ENCODE peak calls at places on chromosomes 1 and 21, in nine cellular contexts. Q, L, J, O, V, R, S, G and Z are unnamed samples. For H3K4me1 and H3K9me3, the result is how much of the 10 kb centered on the place peaks cover.

GRCh38 chr1:110292327-110292741 is 46.8 kb upstream of the RBM15 start:
- DNase-seq in Q (peak), L (no peak), J (peak), O (no peak), V (no peak), R (no peak), S (no peak), G (no peak), Z (no peak)

GRCh38 chr1:187313115-187313514 is 484.4 kb downstream of the PLA2G4A start:
- DNase-seq in Q (no peak), L (no peak), J (no peak), O (no peak), V (no peak), R (no peak), S (no peak), G (no peak), Z (no peak)

GRCh38 chr1:53739109-53739681 is at the start of gene GLIS1:
- DNase-seq in Q (peak), L (peak), J (peak), O (peak), V (peak), R (peak), S (no peak), G (peak), Z (peak)

GRCh38 chr1:93938461-93939145 is 29.4 kb upstream of the GCLM start:
- DNase-seq in Q (no peak), L (no peak), J (no peak), O (no peak), V (no peak), R (no peak), S (no peak), G (no peak), Z (no peak)

GRCh38 chr1:187491082-187491720 is 662.5 kb downstream of the PLA2G4A start:
- DNase-seq in Q (peak), L (no peak), J (peak), O (no peak), V (no peak), R (no peak), S (no peak), G (no peak), Z (no peak)

GRCh38 chr1:209409786-209410185 is 173.7 kb upstream of the CAMK1G start:
- DNase-seq in Q (peak), L (no peak), J (peak), O (no peak), V (no peak), R (no peak), S (no peak), G (no peak), Z (no peak)

GRCh38 chr1:226602186-226603029 is 53.8 kb downstream of the STUM start:
- DNase-seq in Q (no peak), L (peak), J (peak), O (peak), V (peak), R (peak), S (no peak), G (no peak), Z (no peak)

GRCh38 chr1:182129398-182129797 is 67.9 kb upstream of the ZNF648 start:
- DNase-seq in Q (no peak), L (no peak), J (no peak), O (no peak), V (no peak), R (no peak), S (no peak), G (no peak), Z (peak)

GRCh38 chr1:156901590-156901900 is 8.0 kb downstream of the PEAR1 start:
- DNase-seq in Q (no peak), L (no peak), J (no peak), O (no peak), V (no peak), R (no peak), S (no peak), G (no peak), Z (no peak)

GRCh38 chr21:45295576-45296365 is 8.1 kb upstream of the POFUT2 start:
- DNase-seq in Q (no peak), L (no peak), J (no peak), O (peak), V (no peak), R (peak), S (no peak), G (no peak), Z (no peak)

GRCh38 chr21:31346256-31346821 is 2.3 kb upstream of the TIAM1 start:
- DNase-seq in Q (no peak), L (no peak), J (no peak), O (no peak), V (no peak), R (no peak), S (no peak), G (no peak), Z (no peak)

GRCh38 chr1:56070601-56071000 is 508.8 kb downstream of the PLPP3 start:
- DNase-seq in Q (no peak), L (no peak), J (no peak), O (no peak), V (no peak), R (no peak), S (no peak), G (no peak), Z (no peak)

GRCh38 chr1:216847385-216848036 is 124.3 kb upstream of the ESRRG start:
- DNase-seq in Q (no peak), L (no peak), J (peak), O (no peak), V (no peak), R (no peak), S (no peak), G (no peak), Z (no peak)

GRCh38 chr1:47866631-47867446 is 130.3 kb downstream of the TRABD2B start:
- DNase-seq in Q (no peak), L (no peak), J (no peak), O (no peak), V (no peak), R (no peak), S (no peak), G (no peak), Z (no peak)

GRCh38 chr1:116239916-116240315 is 128.7 kb downstream of the MAB21L3 start:
- DNase-seq in Q (no peak), L (no peak), J (no peak), O (no peak), V (no peak), R (no peak), S (no peak), G (no peak), Z (no peak)

GRCh38 chr1:207024202-207025143 is 8.1 kb downstream of the C1orf116 start:
- DNase-seq in Q (no peak), L (no peak), J (no peak), O (no peak), V (no peak), R (peak), S (no peak), G (no peak), Z (no peak)

GRCh38 chr1:12165342-12165741 is 1.4 kb upstream of the TNFRSF1B start:
- DNase-seq in Q (no peak), L (no peak), J (peak), O (no peak), V (no peak), R (peak), S (no peak), G (no peak), Z (no peak)

GRCh38 chr1:906532-907420 is 16.9 kb upstream of the SAMD11 start:
- DNase-seq in Q (no peak), L (peak), J (peak), O (peak), V (peak), R (peak), S (no peak), G (peak), Z (peak)

GRCh38 chr1:19042675-19043578 is 86.5 kb upstream of the IFFO2 start:
- DNase-seq in Q (no peak), L (no peak), J (no peak), O (no peak), V (no peak), R (no peak), S (no peak), G (no peak), Z (no peak)

GRCh38 chr1:115815694-115816093 is 25.2 kb downstream of the NHLH2 start:
- DNase-seq in Q (no peak), L (no peak), J (no peak), O (no peak), V (no peak), R (no peak), S (no peak), G (no peak), Z (no peak)

GRCh38 chr1:179058343-179059184 is 23.3 kb upstream of the TOR3A start:
- DNase-seq in Q (no peak), L (no peak), J (no peak), O (no peak), V (no peak), R (no peak), S (no peak), G (no peak), Z (no peak)

GRCh38 chr1:39892611-39893595 is 8.8 kb downstream of the MYCL start:
- DNase-seq in Q (peak), L (no peak), J (peak), O (no peak), V (no peak), R (no peak), S (no peak), G (peak), Z (no peak)

GRCh38 chr1:20358761-20359263 is 68.1 kb downstream of the VWA5B1 start:
- DNase-seq in Q (no peak), L (peak), J (peak), O (no peak), V (no peak), R (peak), S (no peak), G (no peak), Z (peak)

GRCh38 chr1:200542162-200542561 is 78.4 kb downstream of the KIF14 start:
- DNase-seq in Q (no peak), L (no peak), J (no peak), O (no peak), V (no peak), R (no peak), S (no peak), G (no peak), Z (no peak)

GRCh38 chr21:38342734-38343133 is 85.9 kb downstream of the KCNJ15 start:
- DNase-seq in Q (no peak), L (no peak), J (no peak), O (no peak), V (no peak), R (no peak), S (no peak), G (no peak), Z (no peak)

GRCh38 chr21:29305561-29305960 is 6.8 kb downstream of the BACH1 start:
- DNase-seq in Q (no peak), L (no peak), J (no peak), O (no peak), V (no peak), R (no peak), S (no peak), G (no peak), Z (no peak)

GRCh38 chr1:31539329-31539728 is 37.0 kb upstream of the TINAGL1 start:
- DNase-seq in Q (no peak), L (no peak), J (no peak), O (no peak), V (no peak), R (no peak), S (no peak), G (no peak), Z (no peak)

GRCh38 chr1:21229246-21230000 is 52.7 kb upstream of the EIF4G3 start:
- DNase-seq in Q (no peak), L (no peak), J (peak), O (no peak), V (no peak), R (peak), S (no peak), G (no peak), Z (no peak)

GRCh38 chr1:39462074-39462473 is 29.4 kb upstream of the BMP8A start:
- DNase-seq in Q (no peak), L (no peak), J (no peak), O (no peak), V (no peak), R (no peak), S (no peak), G (no peak), Z (no peak)

GRCh38 chr1:65065535-65066378 is 82.2 kb upstream of the AK4 start:
- DNase-seq in Q (peak), L (peak), J (no peak), O (peak), V (peak), R (peak), S (no peak), G (peak), Z (peak)

GRCh38 chr1:16293568-16293967 is 56.6 kb upstream of the CPLANE2 start:
- DNase-seq in Q (no peak), L (no peak), J (no peak), O (no peak), V (no peak), R (no peak), S (no peak), G (no peak), Z (no peak)

GRCh38 chr1:9593492-9594465 is 5.1 kb downstream of the TMEM201 start:
- DNase-seq in Q (no peak), L (peak), J (peak), O (peak), V (peak), R (peak), S (no peak), G (peak), Z (peak)

GRCh38 chr1:109975718-109976117 is 8.8 kb upstream of the AHCYL1 start:
- DNase-seq in Q (no peak), L (no peak), J (peak), O (no peak), V (no peak), R (no peak), S (no peak), G (no peak), Z (no peak)

GRCh38 chr1:52140633-52141512 is 1.0 kb upstream of the ZFYVE9 start:
- DNase-seq in Q (no peak), L (no peak), J (peak), O (no peak), V (no peak), R (no peak), S (no peak), G (no peak), Z (no peak)

GRCh38 chr1:230204852-230205251 is 137.8 kb downstream of the GALNT2 start:
- DNase-seq in Q (no peak), L (no peak), J (no peak), O (no peak), V (no peak), R (peak), S (no peak), G (no peak), Z (peak)

DNA sequence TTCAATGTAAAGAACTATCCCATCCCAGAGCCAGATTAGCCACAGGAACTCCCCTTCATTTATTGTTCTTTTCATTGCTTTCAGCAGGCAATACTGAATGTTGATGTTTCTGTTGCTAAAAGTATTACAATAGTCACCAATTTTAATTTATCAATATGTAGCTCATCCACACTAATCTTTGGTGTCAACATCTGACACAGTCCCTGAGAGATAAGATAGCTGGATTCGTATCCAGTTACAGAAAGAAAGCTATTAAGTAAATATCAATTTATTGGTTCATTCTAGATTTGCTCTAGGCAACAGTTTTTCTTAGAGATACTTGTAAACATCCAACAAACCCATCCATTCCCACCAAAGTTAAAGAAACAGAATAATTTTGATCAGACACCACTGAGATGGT is 4.7 kb downstream of the ADSS2 start:
- DNase-seq in Q (no peak), L (no peak), J (no peak), O (no peak), V (no peak), R (no peak), S (no peak), G (no peak), Z (no peak)
- H3K4me1 ChIP-seq in Q (half or more), L (half or more), J (under half), O (under half), V (under half), R (under half), S (half or more), G (half or more), Z (under half)

GRCh38 chr1:42250164-42250563 is 84.9 kb downstream of the FOXJ3 start:
- DNase-seq in Q (no peak), L (no peak), J (no peak), O (no peak), V (no peak), R (no peak), S (no peak), G (no peak), Z (no peak)

GRCh38 chr1:42251042-42251441 is 84.0 kb downstream of the FOXJ3 start:
- DNase-seq in Q (no peak), L (no peak), J (no peak), O (no peak), V (no peak), R (no peak), S (no peak), G (no peak), Z (no peak)
- H3K9me3 ChIP-seq in Q (under half), L (under half), J (under half), O (under half), V (under half), R (under half), S (under half), G (under half), Z (under half)

DNA sequence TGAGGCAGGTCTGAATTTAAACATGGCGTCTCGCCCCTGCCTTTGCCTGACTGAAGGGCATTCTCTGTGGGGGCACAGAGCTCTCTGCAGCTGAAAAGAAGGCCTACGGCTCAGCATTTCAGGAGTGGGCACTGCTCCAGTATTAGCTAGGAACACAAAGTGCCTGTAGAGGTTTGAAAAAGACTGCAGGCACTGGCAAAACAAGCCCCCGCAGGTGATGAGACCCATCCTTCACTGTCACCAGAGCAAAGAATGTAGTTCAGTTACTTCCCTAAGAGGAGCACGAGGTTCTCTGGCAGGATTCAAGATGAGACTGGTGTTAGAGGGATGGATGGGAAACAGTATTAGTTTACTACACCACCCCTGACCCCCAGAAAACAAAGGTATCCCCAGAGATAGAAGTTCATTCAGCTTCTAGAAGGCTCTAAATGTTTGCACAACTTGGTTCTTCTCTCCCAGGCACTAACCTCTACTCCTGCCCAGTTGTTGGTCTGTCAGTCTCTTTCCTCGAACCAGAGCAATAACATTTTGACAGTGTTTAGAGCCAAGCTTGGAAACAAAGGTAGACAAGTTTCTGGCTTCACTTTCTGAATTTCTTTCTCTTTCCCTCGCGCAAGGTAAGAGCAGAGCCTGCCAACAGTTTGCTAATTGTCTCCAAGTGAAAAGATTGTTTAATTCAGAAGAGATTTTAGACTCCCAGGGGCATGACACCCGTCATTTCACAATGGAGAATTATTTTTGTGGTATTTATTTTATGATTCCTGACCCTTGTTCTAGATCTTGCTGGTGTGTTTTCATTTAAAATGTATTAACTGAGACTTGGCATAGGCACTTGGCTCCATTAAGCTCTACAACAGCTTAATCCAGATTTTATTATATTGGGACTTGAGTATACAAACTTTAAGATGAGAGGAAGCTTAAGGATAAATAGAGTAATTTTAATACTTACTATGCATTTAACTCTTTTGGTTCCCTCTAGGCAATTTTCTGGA is 101.7 kb upstream of the KCNE2 start:
- DNase-seq in Q (no peak), L (no peak), J (no peak), O (no peak), V (no peak), R (no peak), S (no peak), G (no peak), Z (no peak)
- H3K27ac ChIP-seq in Q (no peak), L (no peak), J (no peak), O (no peak), V (peak), R (no peak), S (no peak), G (no peak), Z (no peak)

GRCh38 chr1:29808141-29808995 is 572.0 kb downstream of the PTPRU start:
- DNase-seq in Q (no peak), L (peak), J (no peak), O (no peak), V (no peak), R (no peak), S (no peak), G (no peak), Z (no peak)
- H3K4me1 ChIP-seq in Q (under half), L (under half), J (under half), O (under half), V (under half), R (under half), S (under half), G (under half), Z (under half)

GRCh38 chr21:27519357-27519756 is 552.5 kb upstream of the ADAMTS5 start:
- DNase-seq in Q (no peak), L (no peak), J (peak), O (no peak), V (no peak), R (no peak), S (no peak), G (no peak), Z (no peak)
- H3K9me3 ChIP-seq in Q (under half), L (under half), J (under half), O (under half), V (under half), R (under half), S (under half), G (under half), Z (under half)

GRCh38 chr1:3441880-3442279 is 12.6 kb upstream of the ARHGEF16 start:
- DNase-seq in Q (no peak), L (no peak), J (no peak), O (no peak), V (peak), R (no peak), S (no peak), G (no peak), Z (peak)
- H3K27ac ChIP-seq in Q (no peak), L (no peak), J (no peak), O (no peak), V (no peak), R (no peak), S (no peak), G (no peak), Z (no peak)

GRCh38 chr1:198669771-198670170 is 30.9 kb downstream of the PTPRC start:
- DNase-seq in Q (no peak), L (no peak), J (no peak), O (no peak), V (no peak), R (no peak), S (no peak), G (no peak), Z (no peak)

GRCh38 chr1:198671136-198671535 is 32.3 kb downstream of the PTPRC start:
- DNase-seq in Q (no peak), L (no peak), J (no peak), O (no peak), V (no peak), R (no peak), S (no peak), G (no peak), Z (no peak)

GRCh38 chr1:198669023-198669698 is 30.3 kb downstream of the PTPRC start:
- DNase-seq in Q (peak), L (no peak), J (peak), O (no peak), V (peak), R (no peak), S (peak), G (no peak), Z (no peak)

GRCh38 chr1:198674009-198674408 is 35.2 kb downstream of the PTPRC start:
- DNase-seq in Q (no peak), L (no peak), J (no peak), O (no peak), V (no peak), R (no peak), S (no peak), G (no peak), Z (no peak)

DNA sequence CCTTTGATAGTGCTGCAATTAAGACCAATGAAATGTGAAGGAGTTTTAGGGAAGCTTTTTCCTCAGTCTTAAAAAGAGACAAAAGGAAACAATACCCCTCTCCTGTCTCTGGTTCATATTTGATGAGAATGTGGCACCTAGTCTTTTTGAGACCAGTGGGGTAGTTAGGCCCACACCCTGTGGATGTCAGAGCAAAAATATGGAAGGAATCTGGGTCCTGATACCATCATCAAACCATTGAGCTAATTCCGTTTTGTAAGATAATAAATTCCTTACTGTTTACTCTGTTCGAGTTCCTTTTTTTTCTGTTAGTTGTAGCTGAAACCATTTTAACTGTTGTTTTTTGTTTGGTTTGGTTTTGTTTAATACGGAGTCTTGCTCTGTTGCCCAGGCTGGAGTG is 33.3 kb downstream of the PTPRC start:
- DNase-seq in Q (no peak), L (no peak), J (peak), O (no peak), V (no peak), R (no peak), S (no peak), G (no peak), Z (no peak)
- H3K4me1 ChIP-seq in Q (under half), L (half or more), J (under half), O (under half), V (under half), R (under half), S (half or more), G (under half), Z (under half)